ENCODE peak calls at places on chromosomes 7 and 10, in eight cellular contexts. D is Kasumi-1; G is stimulated activated CD4-positive, alpha-beta T cell treated with anti-CD3 and anti-CD28 coated beads, TNF-alpha, amount 100 ng/mL, for 1 hour; B is activated T-helper 9 cell treated with anti-CD3 and anti-CD28 coated beads, Interleukin-2, amount 50 U/mL, for 16 hours; J is NCI-H2029 treated with DMSO at 0.1 percent for 48 hours; N is right atrium auricular region; V is activated CD4-positive, CD25-positive, alpha-beta regulatory T cell; Y is mesenchymal stem cell. I is an unnamed sample.
A peak's percentile ranks its signal among the peaks of the same experiment; 100 is the strongest.

GRCh38 chr7:115600196-115600595 is 430.4 kb downstream of the TFEC start:
- DNase-seq in B (no peak), V (no peak), Y (no peak), D (no peak), N (no peak), J (no peak), G (no peak), I (no peak)

GRCh38 chr10:87030912-87031635 is 11.0 kb downstream of the FAM25A start:
- DNase-seq in Y (no peak), V (no peak), G (no peak), D (no peak), J (no peak), N (no peak), B (no peak), I (no peak)

GRCh38 chr10:17669185-17669872 is 25.4 kb downstream of the STAM start:
- DNase-seq in G (no peak), Y (no peak), D (no peak), J (no peak), V (peak; percentile 18), B (peak; percentile 36), N (no peak), I (no peak)

GRCh38 chr7:18505870-18506460 is 10.4 kb downstream of the HDAC9 start:
- DNase-seq in D (no peak), Y (peak; percentile 89), B (no peak), V (no peak), J (no peak), N (no peak), G (no peak), I (no peak)

GRCh38 chr7:2171855-2172254 is 60.9 kb downstream of the MAD1L1 start:
- DNase-seq in J (peak; percentile 41), Y (no peak), V (no peak), D (no peak), N (no peak), B (no peak), G (no peak), I (no peak)

GRCh38 chr7:43220250-43220649 is 107.8 kb downstream of the HECW1 start:
- DNase-seq in G (no peak), J (no peak), Y (peak; percentile 79), B (no peak), V (no peak), D (no peak), N (no peak), I (no peak)

GRCh38 chr10:17841055-17841454 is 31.9 kb downstream of the MRC1 start:
- DNase-seq in B (no peak), D (no peak), V (no peak), N (no peak), Y (no peak), G (no peak), J (no peak), I (no peak)

GRCh38 chr7:26620352-26620751 is 244.0 kb downstream of the SKAP2 start:
- DNase-seq in N (no peak), G (no peak), D (no peak), V (no peak), Y (peak; percentile 29), J (no peak), B (no peak), I (no peak)

GRCh38 chr10:29522038-29522855 is 112.5 kb downstream of the SVIL start:
- DNase-seq in G (no peak), Y (no peak), N (no peak), J (no peak), B (no peak), D (no peak), V (no peak), I (no peak)

GRCh38 chr10:46558411-46559185 is 2.1 kb upstream of the GPRIN2 start:
- DNase-seq in Y (no peak), D (no peak), G (no peak), V (no peak), B (no peak), J (peak; percentile 88), N (no peak), I (no peak)

GRCh38 chr10:79417266-79417665 is 28.2 kb downstream of the ZCCHC24 start:
- DNase-seq in D (peak; percentile 21), V (no peak), G (no peak), N (no peak), B (no peak), J (no peak), Y (no peak), I (peak; percentile 9)

GRCh38 chr7:41567350-41568114 is 135.4 kb downstream of the INHBA start:
- DNase-seq in G (no peak), Y (peak; percentile 52), V (no peak), J (no peak), B (no peak), N (no peak), D (peak; percentile 79), I (no peak)

GRCh38 chr10:122347162-122347561 is 27.3 kb upstream of the PLEKHA1 start:
- DNase-seq in B (no peak), V (no peak), D (no peak), G (no peak), Y (no peak), J (no peak), N (no peak), I (no peak)

GRCh38 chr10:3486346-3487065 is 298.5 kb downstream of the KLF6 start:
- DNase-seq in J (peak; percentile 30), Y (peak; percentile 67), V (no peak), B (no peak), N (no peak), D (no peak), G (no peak), I (peak; percentile 94)

GRCh38 chr7:31052504-31052840 is 364 bp downstream of the ADCYAP1R1 start:
- DNase-seq in J (no peak), G (no peak), D (no peak), Y (no peak), N (no peak), V (no peak), B (no peak), I (no peak)

GRCh38 chr10:70277396-70278030 is 6.3 kb downstream of the NPFFR1 start:
- DNase-seq in Y (no peak), G (no peak), J (no peak), B (no peak), V (no peak), D (no peak), N (no peak), I (no peak)

GRCh38 chr10:44792119-44792783 is 118.9 kb upstream of the TMEM72 start:
- DNase-seq in V (no peak), N (no peak), D (no peak), G (no peak), J (no peak), B (no peak), Y (no peak), I (no peak)

GRCh38 chr7:2821842-2822507 is 22.1 kb downstream of the GNA12 start:
- DNase-seq in G (no peak), V (no peak), Y (peak; percentile 88), D (no peak), N (no peak), J (no peak), B (no peak), I (no peak)

GRCh38 chr10:24744966-24745365 is 21.3 kb upstream of the ARHGAP21 start:
- DNase-seq in N (no peak), V (no peak), Y (no peak), D (peak; percentile 27), B (no peak), G (no peak), J (no peak), I (no peak)

I was measured in mucosa of descending colon.